ENCODE peak calls at places on chromosomes 7 and 10, in four cellular contexts. T is HepG2, X is GM12878, D is fibroblast of lung. Q is an unnamed sample.

GRCh38 chr10:33291053-33291592 is 43.3 kb downstream of the NRP1 start:
- DNase-seq in X (no peak), D (peak), T (peak), Q (no peak)

GRCh38 chr7:30974605-30975256 is 11.0 kb downstream of the GHRHR start:
- DNase-seq in X (peak), T (peak), D (peak), Q (peak)

GRCh38 chr10:113788604-113789083 is 37.2 kb downstream of the PLEKHS1 start:
- DNase-seq in T (no peak), D (peak), X (peak), Q (peak)

GRCh38 chr7:75599244-75599771 is 107.2 kb downstream of the SPDYE5 start:
- DNase-seq in X (no peak), T (no peak), D (no peak), Q (no peak)

GRCh38 chr10:31359979-31360378 is 41.0 kb downstream of the ZEB1 start:
- DNase-seq in D (peak), T (peak), X (no peak), Q (peak)

GRCh38 chr7:44099669-44100068 is 4.5 kb upstream of the AEBP1 start:
- DNase-seq in D (no peak), T (no peak), X (no peak), Q (no peak)

GRCh38 chr7:87004956-87005355 is 54.5 kb downstream of the ELAPOR2 start:
- DNase-seq in X (no peak), D (no peak), T (no peak), Q (no peak)

GRCh38 chr10:78980815-78981214 is 88.0 kb upstream of the ZMIZ1 start:
- DNase-seq in T (no peak), D (no peak), X (no peak), Q (no peak)

GRCh38 chr7:2606539-2606936 is 25.2 kb upstream of the TTYH3 start:
- DNase-seq in X (no peak), D (no peak), T (no peak), Q (no peak)

GRCh38 chr7:66283003-66283920 is 78.1 kb downstream of the TPST1 start:
- DNase-seq in X (no peak), D (peak), T (no peak), Q (no peak)

GRCh38 chr7:417625-417889 is 102.1 kb downstream of the PDGFA start:
- DNase-seq in T (no peak), X (no peak), D (no peak), Q (no peak)

GRCh38 chr10:28892818-28893547 is 215.7 kb downstream of the BAMBI start:
- DNase-seq in D (peak), T (no peak), X (no peak), Q (no peak)

GRCh38 chr10:70491614-70492013 is 13.0 kb downstream of the PALD1 start:
- DNase-seq in X (no peak), D (no peak), T (no peak), Q (no peak)

GRCh38 chr7:27165089-27165654 is at the start of gene HOXA9:
- DNase-seq in T (no peak), X (no peak), D (peak), Q (no peak)

GRCh38 chr7:122770943-122771342 is 68.2 kb upstream of the RNF148 start:
- DNase-seq in D (no peak), T (no peak), X (no peak), Q (no peak)

GRCh38 chr7:46290374-46291061 is 369.4 kb upstream of the IGFBP3 start:
- DNase-seq in X (peak), T (no peak), D (no peak), Q (no peak)

GRCh38 chr10:73094249-73094850 is 2.3 kb downstream of the P4HA1 start:
- DNase-seq in D (peak), T (no peak), X (no peak), Q (peak)

GRCh38 chr7:1301812-1302310 is 69.2 kb downstream of the UNCX start:
- DNase-seq in X (no peak), T (no peak), D (no peak), Q (no peak)

GRCh38 chr10:71205468-71205867 is 6.9 kb upstream of the UNC5B start:
- DNase-seq in T (no peak), X (no peak), D (no peak), Q (no peak)

GRCh38 chr7:90952649-90952991 is 311.6 kb upstream of the FZD1 start:
- DNase-seq in X (no peak), T (no peak), D (no peak), Q (no peak)

GRCh38 chr7:69599211-69599878 is 1.1 kb downstream of the AUTS2 start:
- DNase-seq in X (no peak), D (peak), T (no peak), Q (peak)

GRCh38 chr10:36188461-36188860 is 546.4 kb upstream of the FZD8 start:
- DNase-seq in D (no peak), T (no peak), X (no peak), Q (no peak)

GRCh38 chr7:47771990-47772360 is 176.3 kb downstream of the PKD1L1 start:
- DNase-seq in T (no peak), X (no peak), D (no peak), Q (no peak)

GRCh38 chr10:34768261-34768971 is 46.7 kb downstream of the PARD3 start:
- DNase-seq in T (no peak), X (no peak), D (peak), Q (no peak)

GRCh38 chr7:139452948-139453672 is 30.4 kb downstream of the KLRG2 start:
- DNase-seq in T (no peak), X (no peak), D (peak), Q (no peak)

GRCh38 chr7:118372530-118372929 is 148.0 kb downstream of the ANKRD7 start:
- DNase-seq in T (no peak), X (no peak), D (peak), Q (no peak)

GRCh38 chr7:18901881-18902280 is 215.6 kb downstream of the TWIST1 start:
- DNase-seq in D (no peak), X (no peak), T (no peak), Q (no peak)

GRCh38 chr10:29807407-29807806 is 172.6 kb upstream of the SVIL start:
- DNase-seq in X (no peak), T (no peak), D (peak), Q (no peak)

GRCh38 chr10:25978771-25979170 is 44.7 kb downstream of the MYO3A start:
- DNase-seq in T (no peak), D (no peak), X (no peak), Q (no peak)

GRCh38 chr7:25124485-25125136 is 449 bp downstream of the CYCS start:
- DNase-seq in D (peak), T (no peak), X (no peak), Q (no peak)

GRCh38 chr10:35059486-35059885 is 30.7 kb downstream of the CUL2 start:
- DNase-seq in X (no peak), D (no peak), T (no peak), Q (no peak)

GRCh38 chr10:28880551-28880950 is 203.2 kb downstream of the BAMBI start:
- DNase-seq in X (no peak), D (peak), T (no peak), Q (no peak)

GRCh38 chr7:126803060-126803665 is 449.6 kb downstream of the GRM8 start:
- DNase-seq in D (peak), T (peak), X (peak), Q (peak)

GRCh38 chr10:83075395-83076072 is 1063.8 kb upstream of the GHITM start:
- DNase-seq in T (no peak), D (no peak), X (no peak), Q (no peak)

DNA sequence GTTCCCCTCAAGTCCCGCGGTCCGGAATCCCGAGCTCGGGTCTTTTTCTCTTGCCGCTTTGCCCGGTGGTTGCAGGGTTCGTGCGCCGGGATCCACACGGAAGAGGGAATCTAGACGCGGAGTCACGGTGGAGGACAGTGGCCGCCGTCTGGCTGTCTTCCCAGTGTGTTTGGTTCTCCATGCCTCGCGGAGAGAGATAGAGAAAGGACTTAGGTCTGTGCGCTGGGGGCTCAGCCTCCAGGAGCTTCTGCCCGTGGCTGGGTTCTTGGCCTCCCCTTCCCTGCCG is 1.6 kb downstream of the FFAR4 start:
- DNase-seq in T (no peak), D (no peak), X (no peak), Q (no peak)
- TF ChIP-seq EZH2 in T (no peak), D (no peak), X (no peak), Q (peak)

DNA sequence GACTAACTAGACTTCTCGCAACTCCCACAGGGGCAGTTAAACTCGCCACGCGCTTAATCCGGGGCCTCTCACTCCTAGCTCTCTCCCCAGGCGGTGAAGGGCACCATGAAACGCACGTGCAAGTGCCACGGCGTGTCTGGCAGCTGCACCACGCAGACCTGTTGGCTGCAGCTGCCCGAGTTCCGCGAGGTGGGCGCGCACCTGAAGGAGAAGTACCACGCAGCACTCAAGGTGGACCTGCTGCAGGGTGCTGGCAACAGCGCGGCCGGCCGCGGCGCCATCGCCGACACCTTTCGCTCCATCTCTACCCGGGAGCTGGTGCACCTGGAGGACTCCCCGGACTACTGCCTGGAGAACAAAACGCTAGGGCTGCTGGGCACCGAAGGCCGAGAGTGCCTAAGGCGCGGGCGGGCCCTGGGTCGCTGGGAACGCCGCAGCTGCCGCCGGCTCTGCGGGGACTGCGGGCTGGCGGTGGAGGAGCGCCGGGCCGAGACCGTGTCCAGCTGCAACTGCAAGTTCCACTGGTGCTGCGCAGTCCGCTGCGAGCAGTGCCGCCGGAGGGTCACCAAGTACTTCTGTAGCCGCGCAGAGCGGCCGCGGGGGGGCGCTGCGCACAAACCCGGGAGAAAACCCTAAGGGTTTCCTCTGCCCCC is 19.5 kb downstream of the WNT8B start:
- DNase-seq in D (peak), X (no peak), T (peak), Q (peak)
- TF ChIP-seq EZH2 in D (peak), X (no peak), T (no peak), Q (no peak)

DNA sequence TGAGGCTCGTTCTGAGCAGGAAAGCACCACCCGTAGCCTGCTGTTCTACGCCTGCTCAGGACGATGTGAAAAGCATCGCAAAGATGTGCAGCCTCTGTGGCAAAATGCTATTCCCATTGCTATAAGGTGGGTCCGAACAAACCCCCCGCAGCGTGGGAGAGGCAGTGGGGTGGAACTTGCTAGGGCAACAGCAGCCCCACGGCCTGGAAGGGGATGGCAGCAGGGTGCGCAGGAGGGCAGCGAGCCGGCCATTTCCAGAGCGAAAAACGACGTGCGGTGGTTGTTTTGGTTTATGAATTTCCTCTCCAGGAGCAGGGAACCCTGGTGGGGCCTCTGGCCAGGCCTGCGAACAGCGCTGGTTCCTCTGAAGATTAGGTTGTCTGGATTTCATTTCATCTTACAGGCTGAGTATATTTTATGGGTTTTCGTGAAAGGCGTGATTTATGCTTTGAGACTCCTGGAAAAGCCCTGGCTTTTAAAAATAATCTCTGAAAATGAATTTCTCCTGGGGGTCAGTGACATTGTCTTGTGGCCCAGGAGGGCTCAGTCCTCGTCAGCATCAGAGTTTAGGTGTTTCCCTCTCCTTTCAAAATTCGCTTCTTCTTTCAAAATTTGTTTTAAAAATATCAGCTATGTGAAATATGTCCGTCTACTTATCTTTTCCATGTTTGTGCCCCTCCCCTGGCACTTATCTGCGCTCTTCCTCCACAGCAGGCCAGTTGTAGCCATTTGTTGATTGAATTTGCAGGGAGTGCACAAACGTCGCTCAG is 42.3 kb upstream of the UBE3C start:
- DNase-seq in D (no peak), X (no peak), T (no peak), Q (peak)
- TF ChIP-seq EZH2 in D (no peak), X (no peak), T (no peak), Q (no peak)

GRCh38 chr10:116271593-116272496 is 1.2 kb downstream of the GFRA1 start:
- DNase-seq in X (no peak), T (no peak), D (peak), Q (peak)
- TF ChIP-seq EZH2 in X (no peak), T (no peak), D (peak), Q (peak)

GRCh38 chr7:97025130-97025499 is 484 bp upstream of the DLX5 start:
- DNase-seq in X (no peak), T (no peak), D (no peak), Q (no peak)

GRCh38 chr7:97025983-97026704 is 1.5 kb upstream of the DLX5 start:
- DNase-seq in X (no peak), D (no peak), T (no peak), Q (no peak)

GRCh38 chr7:97026705-97027426 is 2.2 kb upstream of the DLX5 start:
- DNase-seq in T (no peak), D (no peak), X (no peak), Q (no peak)

GRCh38 chr7:97022451-97023306 is 2.0 kb downstream of the DLX5 start:
- DNase-seq in D (no peak), T (no peak), X (no peak), Q (no peak)

GRCh38 chr7:97024209-97025129 is at the start of gene DLX5:
- DNase-seq in T (peak), X (no peak), D (peak), Q (peak)
- TF ChIP-seq EZH2 in T (no peak), X (no peak), D (peak), Q (peak)

GRCh38 chr10:97770265-97770664 is 1.5 kb downstream of the SFRP5 start:
- DNase-seq in X (no peak), T (no peak), D (no peak), Q (no peak)

GRCh38 chr10:97774811-97775294 is 3.1 kb upstream of the SFRP5 start:
- DNase-seq in X (no peak), T (peak), D (no peak), Q (no peak)

GRCh38 chr10:97771055-97771811 is 566 bp downstream of the SFRP5 start:
- DNase-seq in D (peak), X (no peak), T (no peak), Q (peak)

GRCh38 chr10:97773096-97773495 is 1.3 kb upstream of the SFRP5 start:
- DNase-seq in X (no peak), D (no peak), T (no peak), Q (no peak)

DNA sequence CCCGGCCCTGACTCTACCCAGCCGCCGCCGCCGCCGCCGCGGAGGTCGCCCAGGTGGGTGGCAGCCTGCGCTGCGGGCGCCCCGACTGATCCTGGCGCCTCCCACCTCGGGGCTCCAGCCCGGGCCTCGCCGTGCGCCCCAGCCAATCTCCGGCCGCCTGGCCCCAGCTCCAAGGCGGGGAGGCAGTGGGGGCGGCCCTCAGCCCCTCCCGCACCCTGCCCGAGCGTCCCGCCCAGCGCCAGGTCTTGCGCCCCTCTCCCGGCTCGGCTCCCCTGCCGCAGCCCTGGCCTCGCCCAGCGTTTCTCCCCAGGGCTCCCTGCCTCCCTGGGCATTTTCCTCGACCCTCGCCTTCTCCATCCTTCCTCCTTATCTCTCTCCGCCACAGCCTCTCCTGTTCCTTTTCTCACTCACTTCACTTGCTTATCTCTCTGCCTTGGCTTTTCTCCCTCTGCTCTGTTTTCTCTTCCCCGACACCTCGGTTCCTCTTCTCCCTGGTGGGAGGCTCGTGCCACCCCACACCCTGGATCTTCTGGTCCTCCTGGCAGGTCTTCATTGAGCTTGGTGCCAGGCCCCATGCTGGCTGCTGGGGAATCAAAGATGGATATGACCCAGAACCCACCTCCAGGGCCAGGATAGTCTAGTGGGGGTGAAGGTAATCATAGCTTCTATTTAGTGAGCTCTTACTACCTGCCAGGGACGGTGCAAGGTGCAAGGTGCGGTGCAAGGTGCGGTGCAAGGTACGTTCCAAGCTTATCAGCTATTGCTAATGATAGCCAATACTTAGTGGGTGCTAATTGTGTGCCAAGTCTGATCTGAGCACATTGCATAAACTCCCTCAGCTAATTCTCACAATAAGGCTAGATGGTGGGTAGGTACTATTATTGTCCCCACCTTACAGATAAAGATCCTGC is at the start of gene SFRP5:
- DNase-seq in D (no peak), X (no peak), T (no peak), Q (no peak)
- TF ChIP-seq EZH2 in D (peak), X (no peak), T (no peak), Q (no peak)

GRCh38 chr10:117161386-117162033 is 23.4 kb upstream of the VAX1 start:
- DNase-seq in T (no peak), X (no peak), D (no peak), Q (no peak)
- TF ChIP-seq EZH2 in T (no peak), X (no peak), D (no peak), Q (no peak)

DNA sequence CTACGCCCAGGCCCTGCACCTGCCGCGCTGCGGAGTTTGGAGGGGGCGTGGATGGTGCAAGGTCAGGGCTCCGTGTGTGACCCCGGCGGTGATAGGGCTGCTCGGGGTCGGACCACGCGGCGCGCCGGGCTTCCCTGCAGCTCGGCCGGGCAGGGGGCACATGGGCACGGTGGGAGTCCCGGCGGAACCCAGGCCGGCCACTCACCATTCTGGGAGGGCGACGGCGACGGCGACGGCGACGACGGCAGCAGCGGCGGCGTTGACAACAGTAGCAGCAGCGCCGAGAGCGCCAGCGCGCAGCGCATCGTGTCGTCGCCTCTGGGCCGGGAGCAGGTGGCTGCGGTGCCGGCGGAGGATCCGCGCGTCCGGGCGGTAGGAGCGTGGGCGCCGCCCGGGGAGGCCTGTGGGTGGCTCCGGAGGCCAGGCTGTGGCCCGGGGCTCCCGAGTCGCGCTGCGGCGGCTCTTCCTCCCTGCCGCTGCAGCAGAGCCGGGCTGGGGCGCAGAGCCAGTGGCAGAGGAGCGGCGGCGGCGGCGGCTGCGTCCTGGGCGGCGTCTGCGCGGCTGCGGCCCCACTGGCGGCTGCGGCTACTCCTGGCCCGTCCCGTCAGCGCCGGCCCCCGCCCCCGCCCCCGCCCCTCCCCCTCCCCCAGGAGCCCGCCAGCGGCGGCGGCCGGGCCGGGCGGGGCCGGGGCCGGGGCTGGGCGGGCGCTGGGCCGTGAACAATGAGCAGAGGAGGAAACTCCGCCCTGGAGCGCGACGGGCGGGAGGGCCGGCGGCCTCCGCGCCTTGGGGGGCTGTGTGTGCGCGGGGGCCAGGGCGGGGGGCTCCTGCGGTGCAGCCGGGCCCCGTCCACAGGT is at the start of gene PODXL:
- DNase-seq in D (peak), T (no peak), X (no peak), Q (peak)
- TF ChIP-seq EZH2 in D (no peak), T (peak), X (no peak), Q (peak)